ENCODE peak calls at places on chromosomes 4 and X, in five cellular contexts. One of them, this sample, is unnamed.
A peak's percentile ranks its signal among the peaks of the same experiment; 100 is the strongest.

GRCh38 chrX:120823554-120823953 is 52.1 kb downstream of the CT47B1 start:
- DNase-seq in stimulated activated CD8-positive, alpha-beta memory T cell treated with anti-CD3 and anti-CD28 coated beads, Interleukin-7, amount 100 ng/mL, for 24 hours: no peak
- DNase-seq in endothelial cell: no peak
- DNase-seq in GM03348: no peak
- DNase-seq in WTC11: no peak
- DNase-seq in this sample: no peak

GRCh38 chrX:103441878-103442535 is 65.7 kb downstream of the BEX3 start:
- DNase-seq in stimulated activated CD8-positive, alpha-beta memory T cell treated with anti-CD3 and anti-CD28 coated beads, Interleukin-7, amount 100 ng/mL, for 24 hours: no peak
- DNase-seq in endothelial cell: no peak
- DNase-seq in GM03348: no peak
- DNase-seq in WTC11: no peak
- DNase-seq in this sample: no peak

GRCh38 chrX:77776648-77777047 is 9.4 kb downstream of the ATRX start:
- DNase-seq in stimulated activated CD8-positive, alpha-beta memory T cell treated with anti-CD3 and anti-CD28 coated beads, Interleukin-7, amount 100 ng/mL, for 24 hours: no peak
- DNase-seq in endothelial cell: no peak
- DNase-seq in GM03348: no peak
- DNase-seq in WTC11: no peak
- DNase-seq in this sample: no peak

GRCh38 chrX:119694601-119695534 is 1.9 kb upstream of the SEPTIN6 start:
- DNase-seq in stimulated activated CD8-positive, alpha-beta memory T cell treated with anti-CD3 and anti-CD28 coated beads, Interleukin-7, amount 100 ng/mL, for 24 hours: no peak
- DNase-seq in endothelial cell: no peak
- DNase-seq in GM03348: no peak
- DNase-seq in WTC11: peak; percentile 28
- DNase-seq in this sample: no peak

GRCh38 chr4:9764155-9764696 is 17.2 kb upstream of the DRD5 start:
- DNase-seq in stimulated activated CD8-positive, alpha-beta memory T cell treated with anti-CD3 and anti-CD28 coated beads, Interleukin-7, amount 100 ng/mL, for 24 hours: no peak
- DNase-seq in endothelial cell: no peak
- DNase-seq in GM03348: no peak
- DNase-seq in WTC11: no peak
- DNase-seq in this sample: no peak

GRCh38 chr4:60128916-60129315 is 1071.2 kb upstream of the ADGRL3 start:
- DNase-seq in stimulated activated CD8-positive, alpha-beta memory T cell treated with anti-CD3 and anti-CD28 coated beads, Interleukin-7, amount 100 ng/mL, for 24 hours: no peak
- DNase-seq in endothelial cell: no peak
- DNase-seq in GM03348: no peak
- DNase-seq in WTC11: no peak
- DNase-seq in this sample: no peak

GRCh38 chr4:24405356-24405755 is 179.0 kb downstream of the DHX15 start:
- DNase-seq in stimulated activated CD8-positive, alpha-beta memory T cell treated with anti-CD3 and anti-CD28 coated beads, Interleukin-7, amount 100 ng/mL, for 24 hours: no peak
- DNase-seq in endothelial cell: no peak
- DNase-seq in GM03348: no peak
- DNase-seq in WTC11: no peak
- DNase-seq in this sample: no peak

GRCh38 chr4:11635336-11635735 is 206.6 kb upstream of the HS3ST1 start:
- DNase-seq in stimulated activated CD8-positive, alpha-beta memory T cell treated with anti-CD3 and anti-CD28 coated beads, Interleukin-7, amount 100 ng/mL, for 24 hours: no peak
- DNase-seq in endothelial cell: no peak
- DNase-seq in GM03348: no peak
- DNase-seq in WTC11: no peak
- DNase-seq in this sample: no peak

GRCh38 chr4:131509521-131509920 is 1639.6 kb upstream of the PCDH10 start:
- DNase-seq in stimulated activated CD8-positive, alpha-beta memory T cell treated with anti-CD3 and anti-CD28 coated beads, Interleukin-7, amount 100 ng/mL, for 24 hours: no peak
- DNase-seq in endothelial cell: no peak
- DNase-seq in GM03348: no peak
- DNase-seq in WTC11: no peak
- DNase-seq in this sample: no peak

GRCh38 chrX:154549766-154550165 is 2.3 kb downstream of the IKBKG start:
- DNase-seq in stimulated activated CD8-positive, alpha-beta memory T cell treated with anti-CD3 and anti-CD28 coated beads, Interleukin-7, amount 100 ng/mL, for 24 hours: no peak
- DNase-seq in endothelial cell: no peak
- DNase-seq in GM03348: no peak
- DNase-seq in WTC11: no peak
- DNase-seq in this sample: no peak

GRCh38 chr4:87839309-87839946 is 6.7 kb downstream of the MEPE start:
- DNase-seq in stimulated activated CD8-positive, alpha-beta memory T cell treated with anti-CD3 and anti-CD28 coated beads, Interleukin-7, amount 100 ng/mL, for 24 hours: no peak
- DNase-seq in endothelial cell: no peak
- DNase-seq in GM03348: peak; percentile 67
- DNase-seq in WTC11: no peak
- DNase-seq in this sample: peak; percentile 61

GRCh38 chrX:119495734-119496520 is 27.7 kb downstream of the SLC25A5 start:
- DNase-seq in stimulated activated CD8-positive, alpha-beta memory T cell treated with anti-CD3 and anti-CD28 coated beads, Interleukin-7, amount 100 ng/mL, for 24 hours: no peak
- DNase-seq in endothelial cell: no peak
- DNase-seq in GM03348: no peak
- DNase-seq in WTC11: no peak
- DNase-seq in this sample: no peak

GRCh38 chr4:168882650-168883233 is 127.3 kb downstream of the CBR4 start:
- DNase-seq in stimulated activated CD8-positive, alpha-beta memory T cell treated with anti-CD3 and anti-CD28 coated beads, Interleukin-7, amount 100 ng/mL, for 24 hours: no peak
- DNase-seq in endothelial cell: no peak
- DNase-seq in GM03348: no peak
- DNase-seq in WTC11: no peak
- DNase-seq in this sample: no peak

GRCh38 chr4:118732591-118733330 is 47.6 kb downstream of the METTL14 start:
- DNase-seq in stimulated activated CD8-positive, alpha-beta memory T cell treated with anti-CD3 and anti-CD28 coated beads, Interleukin-7, amount 100 ng/mL, for 24 hours: no peak
- DNase-seq in endothelial cell: no peak
- DNase-seq in GM03348: peak; percentile 81
- DNase-seq in WTC11: no peak
- DNase-seq in this sample: no peak

GRCh38 chr4:3096207-3096606 is 21.7 kb downstream of the HTT start:
- DNase-seq in stimulated activated CD8-positive, alpha-beta memory T cell treated with anti-CD3 and anti-CD28 coated beads, Interleukin-7, amount 100 ng/mL, for 24 hours: no peak
- DNase-seq in endothelial cell: no peak
- DNase-seq in GM03348: no peak
- DNase-seq in WTC11: no peak
- DNase-seq in this sample: no peak

GRCh38 chrX:39480966-39481365 is 616.8 kb downstream of the BCOR start:
- DNase-seq in stimulated activated CD8-positive, alpha-beta memory T cell treated with anti-CD3 and anti-CD28 coated beads, Interleukin-7, amount 100 ng/mL, for 24 hours: no peak
- DNase-seq in endothelial cell: no peak
- DNase-seq in GM03348: no peak
- DNase-seq in WTC11: no peak
- DNase-seq in this sample: no peak

GRCh38 chr4:80243274-80244018 is 23.0 kb upstream of the FGF5 start:
- DNase-seq in stimulated activated CD8-positive, alpha-beta memory T cell treated with anti-CD3 and anti-CD28 coated beads, Interleukin-7, amount 100 ng/mL, for 24 hours: no peak
- DNase-seq in endothelial cell: no peak
- DNase-seq in GM03348: no peak
- DNase-seq in WTC11: no peak
- DNase-seq in this sample: no peak

GRCh38 chrX:139930923-139931645 is 1.8 kb downstream of the ATP11C start:
- DNase-seq in stimulated activated CD8-positive, alpha-beta memory T cell treated with anti-CD3 and anti-CD28 coated beads, Interleukin-7, amount 100 ng/mL, for 24 hours: no peak
- DNase-seq in endothelial cell: peak; percentile 11
- DNase-seq in GM03348: peak; percentile 29
- DNase-seq in WTC11: no peak
- DNase-seq in this sample: peak; percentile 44

GRCh38 chr4:162727232-162727631 is 439.5 kb downstream of the NAF1 start:
- DNase-seq in stimulated activated CD8-positive, alpha-beta memory T cell treated with anti-CD3 and anti-CD28 coated beads, Interleukin-7, amount 100 ng/mL, for 24 hours: no peak
- DNase-seq in endothelial cell: no peak
- DNase-seq in GM03348: no peak
- DNase-seq in WTC11: no peak
- DNase-seq in this sample: peak; percentile 16

GRCh38 chr4:140188975-140189374 is 35.0 kb upstream of the MAML3 start:
- DNase-seq in stimulated activated CD8-positive, alpha-beta memory T cell treated with anti-CD3 and anti-CD28 coated beads, Interleukin-7, amount 100 ng/mL, for 24 hours: no peak
- DNase-seq in endothelial cell: no peak
- DNase-seq in GM03348: peak; percentile 8
- DNase-seq in WTC11: no peak
- DNase-seq in this sample: no peak

GRCh38 chr4:3791256-3791655 is 25.1 kb downstream of the ADRA2C start:
- DNase-seq in stimulated activated CD8-positive, alpha-beta memory T cell treated with anti-CD3 and anti-CD28 coated beads, Interleukin-7, amount 100 ng/mL, for 24 hours: no peak
- DNase-seq in endothelial cell: no peak
- DNase-seq in GM03348: no peak
- DNase-seq in WTC11: no peak
- DNase-seq in this sample: no peak

GRCh38 chr4:76977731-76978350 is 28.3 kb downstream of the SEPTIN11 start:
- DNase-seq in stimulated activated CD8-positive, alpha-beta memory T cell treated with anti-CD3 and anti-CD28 coated beads, Interleukin-7, amount 100 ng/mL, for 24 hours: no peak
- DNase-seq in endothelial cell: no peak
- DNase-seq in GM03348: peak; percentile 37
- DNase-seq in WTC11: no peak
- DNase-seq in this sample: no peak

GRCh38 chrX:37370499-37371141 is 21.5 kb downstream of the PRRG1 start:
- DNase-seq in stimulated activated CD8-positive, alpha-beta memory T cell treated with anti-CD3 and anti-CD28 coated beads, Interleukin-7, amount 100 ng/mL, for 24 hours: no peak
- DNase-seq in endothelial cell: no peak
- DNase-seq in GM03348: no peak
- DNase-seq in WTC11: no peak
- DNase-seq in this sample: no peak

GRCh38 chr4:30912098-30912719 is 192.0 kb downstream of the PCDH7 start:
- DNase-seq in stimulated activated CD8-positive, alpha-beta memory T cell treated with anti-CD3 and anti-CD28 coated beads, Interleukin-7, amount 100 ng/mL, for 24 hours: no peak
- DNase-seq in endothelial cell: no peak
- DNase-seq in GM03348: peak; percentile 33
- DNase-seq in WTC11: no peak
- DNase-seq in this sample: no peak

This sample was measured in D341Med.